ENCODE peak calls at places on chromosomes 1 and 21, in four cellular contexts. One of them, this sample, is unnamed.

GRCh38 chr1:39346876-39347275 is 142.4 kb downstream of the MACF1 start:
- DNase-seq in NCI-H1436: no peak
- DNase-seq in cardiac fibroblast: no peak
- DNase-seq in GF-D8: no peak
- DNase-seq in this sample: no peak

GRCh38 chr1:172272087-172272486 is 148.4 kb upstream of the C1orf105 start:
- DNase-seq in NCI-H1436: no peak
- DNase-seq in cardiac fibroblast: no peak
- DNase-seq in GF-D8: no peak
- DNase-seq in this sample: no peak

GRCh38 chr1:206013017-206013800 is 10.0 kb upstream of the RAB7B start:
- DNase-seq in NCI-H1436: no peak
- DNase-seq in cardiac fibroblast: no peak
- DNase-seq in GF-D8: no peak
- DNase-seq in this sample: no peak

GRCh38 chr1:211503542-211503941 is 11.6 kb upstream of the RD3 start:
- DNase-seq in NCI-H1436: no peak
- DNase-seq in cardiac fibroblast: no peak
- DNase-seq in GF-D8: no peak
- DNase-seq in this sample: no peak

GRCh38 chr1:228004887-228005462 is 1.8 kb upstream of the WNT3A start:
- DNase-seq in NCI-H1436: no peak
- DNase-seq in cardiac fibroblast: no peak
- DNase-seq in GF-D8: no peak
- DNase-seq in this sample: no peak

GRCh38 chr1:104353580-104353979 is 603.9 kb downstream of the AMY1C start:
- DNase-seq in NCI-H1436: no peak
- DNase-seq in cardiac fibroblast: no peak
- DNase-seq in GF-D8: no peak
- DNase-seq in this sample: no peak

GRCh38 chr1:166080965-166081870 is 85.6 kb downstream of the FAM78B start:
- DNase-seq in NCI-H1436: no peak
- DNase-seq in cardiac fibroblast: no peak
- DNase-seq in GF-D8: no peak
- DNase-seq in this sample: no peak

GRCh38 chr1:90579212-90579802 is 137.8 kb downstream of the BARHL2 start:
- DNase-seq in NCI-H1436: peak
- DNase-seq in cardiac fibroblast: peak
- DNase-seq in GF-D8: no peak
- DNase-seq in this sample: peak

GRCh38 chr1:230807029-230807428 is 59.8 kb downstream of the CAPN9 start:
- DNase-seq in NCI-H1436: no peak
- DNase-seq in cardiac fibroblast: no peak
- DNase-seq in GF-D8: no peak
- DNase-seq in this sample: no peak

GRCh38 chr1:87140831-87141540 is 187.7 kb upstream of the LMO4 start:
- DNase-seq in NCI-H1436: no peak
- DNase-seq in cardiac fibroblast: no peak
- DNase-seq in GF-D8: no peak
- DNase-seq in this sample: peak

GRCh38 chr1:49163041-49163440 is 386.4 kb upstream of the BEND5 start:
- DNase-seq in NCI-H1436: no peak
- DNase-seq in cardiac fibroblast: no peak
- DNase-seq in GF-D8: no peak
- DNase-seq in this sample: peak

GRCh38 chr1:179826626-179827280 is 50.9 kb downstream of the TOR1AIP2 start:
- DNase-seq in NCI-H1436: no peak
- DNase-seq in cardiac fibroblast: no peak
- DNase-seq in GF-D8: no peak
- DNase-seq in this sample: no peak

GRCh38 chr1:203202431-203203245 is 16.1 kb upstream of the CHI3L1 start:
- DNase-seq in NCI-H1436: no peak
- DNase-seq in cardiac fibroblast: peak
- DNase-seq in GF-D8: no peak
- DNase-seq in this sample: peak

GRCh38 chr1:185369786-185370185 is 52.7 kb upstream of the IVNS1ABP start:
- DNase-seq in NCI-H1436: no peak
- DNase-seq in cardiac fibroblast: no peak
- DNase-seq in GF-D8: no peak
- DNase-seq in this sample: no peak

GRCh38 chr1:162117039-162117816 is 47.7 kb downstream of the NOS1AP start:
- DNase-seq in NCI-H1436: no peak
- DNase-seq in cardiac fibroblast: no peak
- DNase-seq in GF-D8: no peak
- DNase-seq in this sample: no peak

GRCh38 chr1:31788138-31788824 is 24.1 kb upstream of the ADGRB2 start:
- DNase-seq in NCI-H1436: peak
- DNase-seq in cardiac fibroblast: peak
- DNase-seq in GF-D8: no peak
- DNase-seq in this sample: peak

GRCh38 chr1:68328485-68328884 is 96.2 kb upstream of the WLS start:
- DNase-seq in NCI-H1436: no peak
- DNase-seq in cardiac fibroblast: no peak
- DNase-seq in GF-D8: no peak
- DNase-seq in this sample: peak

GRCh38 chr1:203861379-203862184 is at the start of gene SNRPE:
- DNase-seq in NCI-H1436: peak
- DNase-seq in cardiac fibroblast: peak
- DNase-seq in GF-D8: peak
- DNase-seq in this sample: peak

GRCh38 chr1:71014110-71014509 is 33.5 kb downstream of the PTGER3 start:
- DNase-seq in NCI-H1436: no peak
- DNase-seq in cardiac fibroblast: peak
- DNase-seq in GF-D8: no peak
- DNase-seq in this sample: peak

GRCh38 chr1:160618763-160619274 is 28.0 kb downstream of the SLAMF1 start:
- DNase-seq in NCI-H1436: no peak
- DNase-seq in cardiac fibroblast: no peak
- DNase-seq in GF-D8: no peak
- DNase-seq in this sample: no peak

GRCh38 chr21:29334717-29335428 is 36.2 kb downstream of the BACH1 start:
- DNase-seq in NCI-H1436: no peak
- DNase-seq in cardiac fibroblast: peak
- DNase-seq in GF-D8: peak
- DNase-seq in this sample: peak

GRCh38 chr1:23879809-23880208 is 11.7 kb upstream of the FUCA1 start:
- DNase-seq in NCI-H1436: no peak
- DNase-seq in cardiac fibroblast: no peak
- DNase-seq in GF-D8: no peak
- DNase-seq in this sample: no peak

GRCh38 chr1:233240367-233240766 is 55.2 kb downstream of the PCNX2 start:
- DNase-seq in NCI-H1436: no peak
- DNase-seq in cardiac fibroblast: no peak
- DNase-seq in GF-D8: no peak
- DNase-seq in this sample: peak

GRCh38 chr1:90725341-90725960 is 8.3 kb upstream of the BARHL2 start:
- DNase-seq in NCI-H1436: no peak
- DNase-seq in cardiac fibroblast: no peak
- DNase-seq in GF-D8: no peak
- DNase-seq in this sample: no peak

GRCh38 chr1:209648931-209649776 is 3.1 kb downstream of the LAMB3 start:
- DNase-seq in NCI-H1436: no peak
- DNase-seq in cardiac fibroblast: peak
- DNase-seq in GF-D8: peak
- DNase-seq in this sample: peak

GRCh38 chr1:94676686-94677085 is 135.1 kb upstream of the F3 start:
- DNase-seq in NCI-H1436: no peak
- DNase-seq in cardiac fibroblast: no peak
- DNase-seq in GF-D8: no peak
- DNase-seq in this sample: no peak

GRCh38 chr1:172286629-172287076 is 133.8 kb upstream of the C1orf105 start:
- DNase-seq in NCI-H1436: no peak
- DNase-seq in cardiac fibroblast: peak
- DNase-seq in GF-D8: no peak
- DNase-seq in this sample: peak

GRCh38 chr21:36806103-36806502 is 107.2 kb downstream of the SIM2 start:
- DNase-seq in NCI-H1436: no peak
- DNase-seq in cardiac fibroblast: no peak
- DNase-seq in GF-D8: no peak
- DNase-seq in this sample: no peak

GRCh38 chr1:243325305-243325890 is 69.6 kb downstream of the SDCCAG8 start:
- DNase-seq in NCI-H1436: peak
- DNase-seq in cardiac fibroblast: peak
- DNase-seq in GF-D8: peak
- DNase-seq in this sample: peak

GRCh38 chr1:89974211-89974610 is 20.7 kb upstream of the ZNF326 start:
- DNase-seq in NCI-H1436: no peak
- DNase-seq in cardiac fibroblast: no peak
- DNase-seq in GF-D8: no peak
- DNase-seq in this sample: no peak

GRCh38 chr1:156822680-156823079 is 6.0 kb upstream of the SH2D2A start:
- DNase-seq in NCI-H1436: no peak
- DNase-seq in cardiac fibroblast: no peak
- DNase-seq in GF-D8: no peak
- DNase-seq in this sample: no peak

GRCh38 chr1:209613351-209614150 is 30.0 kb downstream of the CAMK1G start:
- DNase-seq in NCI-H1436: no peak
- DNase-seq in cardiac fibroblast: no peak
- DNase-seq in GF-D8: no peak
- DNase-seq in this sample: no peak

This sample was measured in iris pigment epithelial cell.